ENCODE peak calls at places on chromosomes 5 and 9, in five cellular contexts. L, I, U, P and J are unnamed samples.

GRCh38 chr9:109064963-109065701 is 51.8 kb upstream of the CTNNAL1 start:
- DNase-seq in U (peak; percentile 13), L (peak; percentile 27), P (no peak), I (no peak), J (no peak)

GRCh38 chr9:89359636-89360315 is 41.5 kb downstream of the SECISBP2 start:
- DNase-seq in I (no peak), P (peak; percentile 10), U (no peak), L (peak; percentile 50), J (no peak)

GRCh38 chr5:69367697-69368279 is 1.5 kb downstream of the AK6 start:
- DNase-seq in I (no peak), P (no peak), U (no peak), L (no peak), J (no peak)

GRCh38 chr9:135683401-135684034 is 15.8 kb downstream of the SOHLH1 start:
- DNase-seq in U (no peak), L (no peak), I (no peak), P (no peak), J (no peak)

GRCh38 chr5:177459819-177460628 is 13.4 kb downstream of the DBN1 start:
- DNase-seq in I (no peak), L (no peak), U (no peak), P (no peak), J (no peak)

GRCh38 chr9:28999057-28999456 is 1425.8 kb upstream of the C9orf72 start:
- DNase-seq in U (no peak), P (no peak), I (no peak), L (no peak), J (no peak)

GRCh38 chr5:142922223-142922952 is 152.2 kb downstream of the ARHGAP26 start:
- DNase-seq in I (no peak), L (peak; percentile 55), P (peak; percentile 11), U (peak; percentile 65), J (no peak)

GRCh38 chr5:2901511-2901910 is 150.0 kb upstream of the IRX2 start:
- DNase-seq in I (no peak), P (no peak), L (no peak), U (no peak), J (no peak)

GRCh38 chr5:33166522-33166921 is 274.2 kb upstream of the TARS1 start:
- DNase-seq in U (no peak), I (no peak), P (no peak), L (no peak), J (peak; percentile 10)

GRCh38 chr9:136312436-136312835 is 8.5 kb upstream of the CCDC187 start:
- DNase-seq in P (no peak), U (peak; percentile 23), L (peak; percentile 87), I (peak; percentile 52), J (peak; percentile 24)

GRCh38 chr9:99977042-99977792 is 70.8 kb downstream of the STX17 start:
- DNase-seq in I (no peak), L (no peak), P (no peak), U (no peak), J (no peak)

GRCh38 chr9:100379862-100380261 is 27.1 kb upstream of the TEX10 start:
- DNase-seq in P (peak; percentile 0), I (peak; percentile 3), U (peak; percentile 79), L (peak; percentile 65), J (no peak)

GRCh38 chr5:4295663-4296339 is 700.2 kb downstream of the IRX1 start:
- DNase-seq in U (no peak), I (no peak), P (no peak), L (no peak), J (peak; percentile 63)

GRCh38 chr9:112789493-112789892 is 38.9 kb downstream of the SNX30 start:
- DNase-seq in U (peak; percentile 31), P (no peak), L (peak; percentile 12), I (no peak), J (no peak)

GRCh38 chr5:9362600-9362999 is 183.3 kb downstream of the SEMA5A start:
- DNase-seq in U (no peak), P (no peak), I (no peak), L (no peak), J (no peak)

GRCh38 chr5:113381791-113382190 is 53.0 kb downstream of the TSSK1B start:
- DNase-seq in P (no peak), U (no peak), I (no peak), L (no peak), J (no peak)

GRCh38 chr5:161547573-161548471 is 1.3 kb upstream of the GABRB2 start:
- DNase-seq in I (peak; percentile 18), U (no peak), L (no peak), P (no peak), J (peak; percentile 41)

GRCh38 chr9:111668026-111668573 is 6.7 kb downstream of the GNG10 start:
- DNase-seq in L (no peak), I (no peak), P (no peak), U (no peak), J (no peak)

GRCh38 chr9:121748727-121749546 is 97.5 kb downstream of the DAB2IP start:
- DNase-seq in U (no peak), P (no peak), L (peak; percentile 25), I (no peak), J (no peak)

GRCh38 chr5:81209869-81210268 is 23.3 kb upstream of the CKMT2 start:
- DNase-seq in U (no peak), I (no peak), P (no peak), L (no peak), J (no peak)

GRCh38 chr5:139091439-139092156 is 106.6 kb downstream of the SIL1 start:
- DNase-seq in I (no peak), P (no peak), L (peak; percentile 9), U (peak; percentile 21), J (no peak)
- TF ChIP-seq CTCF in I (no peak), P (no peak), L (no peak), U (peak; percentile 19), J (no peak)

GRCh38 chr5:53123702-53124101 is 14.1 kb upstream of the MOCS2 start:
- DNase-seq in U (peak; percentile 47), L (peak; percentile 36), P (no peak), I (no peak), J (no peak)
- TF ChIP-seq CTCF in U (no peak), L (peak; percentile 11), P (peak; percentile 17), I (no peak), J (no peak)

DNA sequence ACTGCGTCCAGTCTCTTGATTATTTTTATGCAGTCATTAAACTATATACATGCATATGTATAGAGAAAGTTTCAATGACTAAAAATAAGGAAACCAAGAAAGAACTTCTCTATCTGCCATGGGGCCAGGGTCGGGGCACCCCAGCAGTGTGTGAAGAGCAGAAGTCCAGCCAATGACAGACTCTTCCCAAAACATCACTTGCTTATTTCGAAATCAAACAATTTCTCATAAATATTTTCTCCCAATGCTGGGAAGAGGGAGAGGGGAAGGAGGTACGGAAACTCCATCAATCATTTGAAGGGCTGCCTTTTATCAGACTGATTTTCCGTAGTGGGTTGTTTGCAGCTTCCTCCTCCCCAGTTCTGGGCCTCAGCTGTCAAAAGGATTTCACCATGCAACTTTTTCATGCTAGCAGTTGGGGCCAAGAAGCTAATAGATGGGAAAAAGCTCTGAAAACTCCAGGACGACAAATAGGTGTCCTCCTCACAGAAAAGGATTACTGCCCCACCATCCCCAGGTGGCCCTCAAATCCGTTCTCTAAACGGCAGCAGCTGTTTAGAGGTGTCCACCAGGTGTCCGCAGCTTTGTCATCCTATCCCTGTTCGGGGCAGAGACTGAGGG is 617 bp upstream of the FPGS start:
- DNase-seq in U (no peak), L (peak; percentile 46), I (no peak), P (no peak), J (no peak)
- TF ChIP-seq CTCF in U (peak; percentile 8), L (no peak), I (no peak), P (no peak), J (no peak)

GRCh38 chr5:7519564-7519963 is 123.6 kb downstream of the ADCY2 start:
- DNase-seq in L (no peak), I (no peak), P (no peak), U (no peak), J (no peak)
- TF ChIP-seq CTCF in L (no peak), I (no peak), P (no peak), U (no peak), J (no peak)

GRCh38 chr9:137417161-137418021 is 5.6 kb downstream of the EXD3 start:
- DNase-seq in U (no peak), L (peak; percentile 31), I (no peak), P (no peak), J (no peak)
- TF ChIP-seq CTCF in U (no peak), L (no peak), I (no peak), P (no peak), J (no peak)

GRCh38 chr5:80125962-80126480 is 90.9 kb downstream of the THBS4 start:
- DNase-seq in U (peak; percentile 84), I (no peak), L (peak; percentile 71), P (peak; percentile 2), J (no peak)
- TF ChIP-seq CTCF in U (no peak), I (no peak), L (peak; percentile 2), P (no peak), J (peak; percentile 29)

DNA sequence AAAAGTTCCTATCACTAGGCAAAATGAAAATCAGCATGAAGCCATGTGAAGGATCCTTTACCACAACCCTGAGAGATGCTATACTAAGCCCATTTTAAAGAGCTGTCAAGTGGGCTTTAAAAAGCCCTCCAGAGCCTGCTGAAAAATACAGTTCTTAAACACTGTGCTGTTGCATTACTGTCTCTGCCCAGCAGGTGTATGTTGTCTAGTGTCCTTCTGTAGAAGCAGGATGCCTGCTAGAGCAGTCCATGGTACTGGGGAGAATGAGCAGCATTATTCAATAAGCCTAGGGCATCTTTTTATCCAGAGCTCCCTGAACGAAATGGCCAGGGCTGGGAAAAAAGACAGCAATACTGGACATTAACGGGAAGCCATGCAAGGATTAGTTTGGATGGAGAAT is 126.2 kb upstream of the PLCXD3 start:
- DNase-seq in I (peak; percentile 10), P (no peak), U (peak; percentile 21), L (peak; percentile 2), J (peak; percentile 36)
- TF ChIP-seq CTCF in I (no peak), P (peak; percentile 12), U (peak; percentile 51), L (peak; percentile 34), J (peak; percentile 68)

DNA sequence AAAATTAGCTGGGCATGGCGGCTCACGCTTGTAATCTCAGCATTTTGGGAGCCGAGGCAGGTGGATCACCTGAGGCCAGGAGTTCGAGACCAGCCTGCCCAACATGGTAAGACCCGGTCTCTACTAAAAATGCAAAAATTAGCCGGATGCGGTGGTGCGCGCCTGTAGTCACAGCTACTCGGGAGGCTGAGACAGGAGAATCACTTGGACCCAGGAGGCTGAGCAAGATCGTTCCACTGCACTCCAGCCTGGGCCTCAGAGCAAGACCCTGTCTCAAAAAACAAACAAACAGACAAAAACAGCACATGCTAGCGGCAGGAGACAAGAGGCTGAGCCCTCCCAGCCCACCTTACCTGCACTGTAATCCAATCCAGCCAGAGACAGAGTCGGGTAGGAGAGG is 1.1 kb upstream of the DOLPP1 start:
- DNase-seq in I (no peak), L (no peak), P (no peak), U (no peak), J (no peak)
- TF ChIP-seq CTCF in I (no peak), L (no peak), P (no peak), U (no peak), J (no peak)

GRCh38 chr5:124401247-124402143 is 344.9 kb downstream of the ZNF608 start:
- DNase-seq in I (no peak), P (no peak), U (no peak), L (no peak), J (no peak)
- TF ChIP-seq CTCF in I (no peak), P (no peak), U (no peak), L (no peak), J (no peak)